ENCODE peak calls at places on chromosomes 5 and 9, in five cellular contexts. One of them, this sample, is unnamed.

GRCh38 chr5:37071901-37072581 is 177.1 kb downstream of the CPLANE1 start:
- DNase-seq in fibroblast of lung: peak
- DNase-seq in epithelial cell of esophagus: peak
- DNase-seq in CD8-positive, alpha-beta T cell: no peak
- DNase-seq in Panc1: no peak
- DNase-seq in this sample: peak

GRCh38 chr5:36948650-36949049 is 72.1 kb downstream of the NIPBL start:
- DNase-seq in CD8-positive, alpha-beta T cell: no peak
- DNase-seq in fibroblast of lung: peak
- DNase-seq in Panc1: no peak
- DNase-seq in epithelial cell of esophagus: no peak
- DNase-seq in this sample: no peak

GRCh38 chr5:18744441-18744840 is 1110.2 kb downstream of the TAF11L14 start:
- DNase-seq in epithelial cell of esophagus: no peak
- DNase-seq in fibroblast of lung: no peak
- DNase-seq in CD8-positive, alpha-beta T cell: no peak
- DNase-seq in Panc1: no peak
- DNase-seq in this sample: no peak

GRCh38 chr5:102628449-102629175 is 126.5 kb upstream of the PAM start:
- DNase-seq in CD8-positive, alpha-beta T cell: no peak
- DNase-seq in epithelial cell of esophagus: peak
- DNase-seq in fibroblast of lung: peak
- DNase-seq in Panc1: no peak
- DNase-seq in this sample: no peak

GRCh38 chr5:610011-610743 is 2.0 kb upstream of the CEP72 start:
- DNase-seq in Panc1: no peak
- DNase-seq in epithelial cell of esophagus: no peak
- DNase-seq in fibroblast of lung: no peak
- DNase-seq in CD8-positive, alpha-beta T cell: no peak
- DNase-seq in this sample: no peak

GRCh38 chr9:81234924-81235610 is 454.3 kb downstream of the TLE1 start:
- DNase-seq in CD8-positive, alpha-beta T cell: no peak
- DNase-seq in epithelial cell of esophagus: no peak
- DNase-seq in fibroblast of lung: no peak
- DNase-seq in Panc1: no peak
- DNase-seq in this sample: no peak

GRCh38 chr9:136241540-136241939 is 4.1 kb downstream of the QSOX2 start:
- DNase-seq in fibroblast of lung: no peak
- DNase-seq in CD8-positive, alpha-beta T cell: no peak
- DNase-seq in epithelial cell of esophagus: no peak
- DNase-seq in Panc1: no peak
- DNase-seq in this sample: no peak

GRCh38 chr9:121071356-121071755 is 3.4 kb upstream of the CNTRL start:
- DNase-seq in epithelial cell of esophagus: peak
- DNase-seq in CD8-positive, alpha-beta T cell: no peak
- DNase-seq in Panc1: no peak
- DNase-seq in fibroblast of lung: no peak
- DNase-seq in this sample: no peak

GRCh38 chr5:98905857-98906688 is 22.7 kb downstream of the CHD1 start:
- DNase-seq in CD8-positive, alpha-beta T cell: no peak
- DNase-seq in Panc1: no peak
- DNase-seq in epithelial cell of esophagus: peak
- DNase-seq in fibroblast of lung: peak
- DNase-seq in this sample: no peak

GRCh38 chr5:41636605-41637004 is 126.2 kb upstream of the PLCXD3 start:
- DNase-seq in CD8-positive, alpha-beta T cell: no peak
- DNase-seq in epithelial cell of esophagus: peak
- DNase-seq in Panc1: no peak
- DNase-seq in fibroblast of lung: peak
- DNase-seq in this sample: no peak

GRCh38 chr5:13632676-13633075 is 311.8 kb downstream of the DNAH5 start:
- DNase-seq in fibroblast of lung: peak
- DNase-seq in Panc1: no peak
- DNase-seq in CD8-positive, alpha-beta T cell: no peak
- DNase-seq in epithelial cell of esophagus: peak
- DNase-seq in this sample: peak

GRCh38 chr5:76874088-76874581 is 24.3 kb downstream of the S100Z start:
- DNase-seq in CD8-positive, alpha-beta T cell: no peak
- DNase-seq in fibroblast of lung: peak
- DNase-seq in epithelial cell of esophagus: no peak
- DNase-seq in Panc1: no peak
- DNase-seq in this sample: no peak

GRCh38 chr5:126998201-126998631 is 32.1 kb downstream of the MARCHF3 start:
- DNase-seq in fibroblast of lung: peak
- DNase-seq in epithelial cell of esophagus: no peak
- DNase-seq in Panc1: no peak
- DNase-seq in CD8-positive, alpha-beta T cell: no peak
- DNase-seq in this sample: no peak

GRCh38 chr5:177443144-177443983 is 3.2 kb upstream of the PRR7 start:
- DNase-seq in Panc1: no peak
- DNase-seq in CD8-positive, alpha-beta T cell: no peak
- DNase-seq in epithelial cell of esophagus: no peak
- DNase-seq in fibroblast of lung: no peak
- DNase-seq in this sample: no peak

GRCh38 chr9:108275906-108276305 is 579.9 kb downstream of the ACTL7B start:
- DNase-seq in fibroblast of lung: no peak
- DNase-seq in CD8-positive, alpha-beta T cell: no peak
- DNase-seq in Panc1: no peak
- DNase-seq in epithelial cell of esophagus: no peak
- DNase-seq in this sample: no peak

GRCh38 chr5:100903036-100903887 is at the start of gene ST8SIA4:
- DNase-seq in fibroblast of lung: peak
- DNase-seq in Panc1: no peak
- DNase-seq in CD8-positive, alpha-beta T cell: peak
- DNase-seq in epithelial cell of esophagus: peak
- DNase-seq in this sample: no peak

GRCh38 chr5:773517-774264 is 10.8 kb downstream of the ZDHHC11B start:
- DNase-seq in Panc1: no peak
- DNase-seq in CD8-positive, alpha-beta T cell: peak
- DNase-seq in epithelial cell of esophagus: no peak
- DNase-seq in fibroblast of lung: no peak
- DNase-seq in this sample: no peak

GRCh38 chr5:155728857-155729683 is 597.9 kb upstream of the SGCD start:
- DNase-seq in fibroblast of lung: peak
- DNase-seq in Panc1: no peak
- DNase-seq in CD8-positive, alpha-beta T cell: no peak
- DNase-seq in epithelial cell of esophagus: no peak
- DNase-seq in this sample: no peak

GRCh38 chr5:96734871-96735325 is 72.7 kb downstream of the CAST start:
- DNase-seq in CD8-positive, alpha-beta T cell: no peak
- DNase-seq in Panc1: no peak
- DNase-seq in fibroblast of lung: peak
- DNase-seq in epithelial cell of esophagus: peak
- DNase-seq in this sample: no peak

GRCh38 chr9:37926737-37927590 is 23.0 kb upstream of the SLC25A51 start:
- DNase-seq in epithelial cell of esophagus: no peak
- DNase-seq in fibroblast of lung: peak
- DNase-seq in Panc1: no peak
- DNase-seq in CD8-positive, alpha-beta T cell: no peak
- DNase-seq in this sample: no peak

GRCh38 chr5:54514841-54515432 is 2.6 kb upstream of the SNX18 start:
- DNase-seq in fibroblast of lung: peak
- DNase-seq in Panc1: no peak
- DNase-seq in epithelial cell of esophagus: no peak
- DNase-seq in CD8-positive, alpha-beta T cell: no peak
- DNase-seq in this sample: no peak

GRCh38 chr5:67292201-67292940 is 95.8 kb upstream of the CD180 start:
- DNase-seq in CD8-positive, alpha-beta T cell: no peak
- DNase-seq in Panc1: no peak
- DNase-seq in fibroblast of lung: no peak
- DNase-seq in epithelial cell of esophagus: no peak
- DNase-seq in this sample: no peak

GRCh38 chr9:4689687-4690104 is 10.3 kb downstream of the CDC37L1 start:
- DNase-seq in Panc1: no peak
- DNase-seq in epithelial cell of esophagus: peak
- DNase-seq in CD8-positive, alpha-beta T cell: no peak
- DNase-seq in fibroblast of lung: peak
- DNase-seq in this sample: no peak
- H3K4me3 ChIP-seq in Panc1: no peak
- H3K4me3 ChIP-seq in epithelial cell of esophagus: no peak
- H3K4me3 ChIP-seq in CD8-positive, alpha-beta T cell: no peak
- H3K4me3 ChIP-seq in fibroblast of lung: no peak
- H3K4me3 ChIP-seq in this sample: no peak

GRCh38 chr5:20575515-20575914 is 587.5 kb upstream of the CDH18 start:
- DNase-seq in fibroblast of lung: no peak
- DNase-seq in Panc1: no peak
- DNase-seq in epithelial cell of esophagus: peak
- DNase-seq in CD8-positive, alpha-beta T cell: no peak
- DNase-seq in this sample: no peak

GRCh38 chr5:20574576-20574975 is 586.6 kb upstream of the CDH18 start:
- DNase-seq in Panc1: no peak
- DNase-seq in fibroblast of lung: no peak
- DNase-seq in CD8-positive, alpha-beta T cell: no peak
- DNase-seq in epithelial cell of esophagus: no peak
- DNase-seq in this sample: no peak

GRCh38 chr5:20570486-20570885 is 582.5 kb upstream of the CDH18 start:
- DNase-seq in Panc1: no peak
- DNase-seq in epithelial cell of esophagus: peak
- DNase-seq in fibroblast of lung: no peak
- DNase-seq in CD8-positive, alpha-beta T cell: no peak
- DNase-seq in this sample: no peak

GRCh38 chr5:20572560-20572959 is 584.6 kb upstream of the CDH18 start:
- DNase-seq in CD8-positive, alpha-beta T cell: no peak
- DNase-seq in Panc1: peak
- DNase-seq in fibroblast of lung: peak
- DNase-seq in epithelial cell of esophagus: peak
- DNase-seq in this sample: no peak
- TF ChIP-seq CTCF in CD8-positive, alpha-beta T cell: no peak
- TF ChIP-seq CTCF in Panc1: no peak
- TF ChIP-seq CTCF in fibroblast of lung: peak
- TF ChIP-seq CTCF in epithelial cell of esophagus: peak
- TF ChIP-seq CTCF in this sample: no peak

DNA sequence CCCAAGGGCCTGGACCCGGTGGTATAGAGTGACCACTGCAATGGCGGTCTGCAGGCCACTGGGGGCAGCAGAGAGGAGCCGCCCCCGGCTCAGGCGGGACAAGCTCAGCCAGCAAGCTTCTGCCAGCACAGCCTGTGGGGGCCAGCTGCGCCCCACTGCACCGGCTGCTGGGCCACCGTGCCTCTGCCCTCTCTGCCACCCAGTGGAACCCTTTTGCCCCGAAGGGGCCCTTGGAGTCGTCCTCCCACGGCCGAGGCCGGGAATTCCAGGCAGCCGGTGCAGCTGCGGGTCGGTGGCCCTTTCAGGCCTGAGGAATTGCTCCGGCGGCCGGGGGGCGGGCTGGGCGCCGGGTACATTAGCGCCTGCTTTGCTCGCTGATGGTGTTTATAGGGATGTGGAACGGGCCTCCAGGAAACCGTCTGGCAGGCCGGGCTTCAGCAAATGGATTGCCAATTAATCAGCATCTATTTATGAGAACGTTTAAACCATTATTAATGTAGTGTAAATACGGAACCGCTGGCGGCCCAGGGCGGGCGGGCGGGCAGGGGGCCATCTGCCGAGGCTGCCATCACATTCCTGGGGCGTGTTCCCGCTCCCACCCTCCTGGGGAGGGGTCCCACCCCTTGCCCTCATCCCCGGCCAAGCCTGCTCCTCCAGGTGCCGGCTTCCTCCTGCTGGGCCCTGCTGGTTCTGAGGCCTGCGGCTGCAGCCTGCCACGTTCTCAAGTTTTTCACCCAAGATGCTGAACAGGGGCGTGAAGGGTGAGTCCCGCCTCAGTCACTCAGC is 127.4 kb downstream of the BARX1 start:
- DNase-seq in CD8-positive, alpha-beta T cell: peak
- DNase-seq in fibroblast of lung: peak
- DNase-seq in epithelial cell of esophagus: peak
- DNase-seq in Panc1: no peak
- DNase-seq in this sample: peak
- H3K4me3 ChIP-seq in CD8-positive, alpha-beta T cell: no peak
- H3K4me3 ChIP-seq in fibroblast of lung: no peak
- H3K4me3 ChIP-seq in epithelial cell of esophagus: no peak
- H3K4me3 ChIP-seq in Panc1: peak
- H3K4me3 ChIP-seq in this sample: peak

GRCh38 chr9:111970827-111971226 is 74.2 kb downstream of the UGCG start:
- DNase-seq in Panc1: no peak
- DNase-seq in CD8-positive, alpha-beta T cell: no peak
- DNase-seq in fibroblast of lung: no peak
- DNase-seq in epithelial cell of esophagus: peak
- DNase-seq in this sample: no peak
- TF ChIP-seq CTCF in Panc1: no peak
- TF ChIP-seq CTCF in CD8-positive, alpha-beta T cell: no peak
- TF ChIP-seq CTCF in fibroblast of lung: no peak
- TF ChIP-seq CTCF in epithelial cell of esophagus: no peak
- TF ChIP-seq CTCF in this sample: no peak

GRCh38 chr5:179908528-179908927 is 831 bp upstream of the TBC1D9B start:
- DNase-seq in CD8-positive, alpha-beta T cell: no peak
- DNase-seq in fibroblast of lung: no peak
- DNase-seq in epithelial cell of esophagus: no peak
- DNase-seq in Panc1: no peak
- DNase-seq in this sample: no peak
- H3K4me3 ChIP-seq in CD8-positive, alpha-beta T cell: no peak
- H3K4me3 ChIP-seq in fibroblast of lung: no peak
- H3K4me3 ChIP-seq in epithelial cell of esophagus: no peak
- H3K4me3 ChIP-seq in Panc1: no peak
- H3K4me3 ChIP-seq in this sample: no peak

GRCh38 chr5:171342362-171343111 is 33.5 kb downstream of the TLX3 start:
- DNase-seq in CD8-positive, alpha-beta T cell: peak
- DNase-seq in epithelial cell of esophagus: peak
- DNase-seq in Panc1: peak
- DNase-seq in fibroblast of lung: peak
- DNase-seq in this sample: peak
- TF ChIP-seq CTCF in CD8-positive, alpha-beta T cell: peak
- TF ChIP-seq CTCF in epithelial cell of esophagus: peak
- TF ChIP-seq CTCF in Panc1: peak
- TF ChIP-seq CTCF in fibroblast of lung: peak
- TF ChIP-seq CTCF in this sample: peak

GRCh38 chr5:142832263-142832662 is 62.1 kb downstream of the ARHGAP26 start:
- DNase-seq in fibroblast of lung: no peak
- DNase-seq in CD8-positive, alpha-beta T cell: no peak
- DNase-seq in epithelial cell of esophagus: no peak
- DNase-seq in Panc1: no peak
- DNase-seq in this sample: no peak

GRCh38 chr5:142831019-142831403 is 60.8 kb downstream of the ARHGAP26 start:
- DNase-seq in epithelial cell of esophagus: no peak
- DNase-seq in CD8-positive, alpha-beta T cell: no peak
- DNase-seq in fibroblast of lung: no peak
- DNase-seq in Panc1: no peak
- DNase-seq in this sample: no peak

GRCh38 chr5:142829821-142830220 is 59.6 kb downstream of the ARHGAP26 start:
- DNase-seq in Panc1: no peak
- DNase-seq in CD8-positive, alpha-beta T cell: no peak
- DNase-seq in fibroblast of lung: peak
- DNase-seq in epithelial cell of esophagus: no peak
- DNase-seq in this sample: peak

GRCh38 chr5:142828797-142829535 is 58.8 kb downstream of the ARHGAP26 start:
- DNase-seq in fibroblast of lung: no peak
- DNase-seq in Panc1: no peak
- DNase-seq in epithelial cell of esophagus: no peak
- DNase-seq in CD8-positive, alpha-beta T cell: no peak
- DNase-seq in this sample: no peak

GRCh38 chr5:142830241-142831018 is 60.3 kb downstream of the ARHGAP26 start:
- DNase-seq in Panc1: no peak
- DNase-seq in fibroblast of lung: peak
- DNase-seq in epithelial cell of esophagus: peak
- DNase-seq in CD8-positive, alpha-beta T cell: no peak
- DNase-seq in this sample: no peak
- H3K4me3 ChIP-seq in Panc1: peak
- H3K4me3 ChIP-seq in fibroblast of lung: no peak
- H3K4me3 ChIP-seq in epithelial cell of esophagus: no peak
- H3K4me3 ChIP-seq in CD8-positive, alpha-beta T cell: no peak
- H3K4me3 ChIP-seq in this sample: no peak

GRCh38 chr9:214488-215448 is at the start of gene DOCK8:
- DNase-seq in Panc1: no peak
- DNase-seq in epithelial cell of esophagus: peak
- DNase-seq in CD8-positive, alpha-beta T cell: peak
- DNase-seq in fibroblast of lung: peak
- DNase-seq in this sample: no peak
- TF ChIP-seq CTCF in Panc1: peak
- TF ChIP-seq CTCF in epithelial cell of esophagus: peak
- TF ChIP-seq CTCF in CD8-positive, alpha-beta T cell: no peak
- TF ChIP-seq CTCF in fibroblast of lung: no peak
- TF ChIP-seq CTCF in this sample: no peak

This sample was measured in AG09309.